ENCODE peak calls at places on chromosome 10, in five cellular contexts. D is K562, W is SK-N-SH, Z is GM12878, K is HepG2. J is an unnamed sample.

GRCh38 chr10:84876116-84876999 is 548.0 kb downstream of the CCSER2 start:
- DNase-seq in K (peak), D (no peak), W (peak), Z (no peak), J (no peak)

GRCh38 chr10:101444058-101444457 is 90.1 kb downstream of the BTRC start:
- DNase-seq in W (no peak), D (no peak), K (peak), Z (no peak), J (no peak)

GRCh38 chr10:85124592-85124991 is 796.2 kb downstream of the CCSER2 start:
- DNase-seq in W (no peak), D (no peak), Z (no peak), K (no peak), J (no peak)

GRCh38 chr10:131670341-131670740 is 230.5 kb upstream of the PPP2R2D start:
- DNase-seq in Z (no peak), K (no peak), D (no peak), W (no peak), J (no peak)

GRCh38 chr10:87740232-87740631 is 77.8 kb downstream of the ATAD1 start:
- DNase-seq in D (no peak), W (no peak), K (peak), Z (no peak), J (no peak)

GRCh38 chr10:132728741-132729140 is 57.2 kb downstream of the NKX6-2 start:
- DNase-seq in Z (no peak), K (no peak), W (no peak), D (no peak), J (no peak)

GRCh38 chr10:132839061-132839460 is 53.1 kb upstream of the NKX6-2 start:
- DNase-seq in K (no peak), W (no peak), Z (no peak), D (no peak), J (no peak)

GRCh38 chr10:70771311-70772194 is 13.6 kb downstream of the TBATA start:
- DNase-seq in D (no peak), K (no peak), W (peak), Z (no peak), J (no peak)

GRCh38 chr10:29751686-29752085 is 116.9 kb upstream of the SVIL start:
- DNase-seq in Z (no peak), K (no peak), D (no peak), W (no peak), J (no peak)

GRCh38 chr10:5419466-5420094 is 7.2 kb downstream of the NET1 start:
- DNase-seq in Z (no peak), K (no peak), D (no peak), W (no peak), J (no peak)

GRCh38 chr10:70651661-70652060 is 20.6 kb upstream of the ADAMTS14 start:
- DNase-seq in D (no peak), Z (no peak), W (no peak), K (no peak), J (no peak)

GRCh38 chr10:86968271-86968993 is at the start of gene ADIRF:
- DNase-seq in Z (no peak), K (no peak), W (no peak), D (no peak), J (no peak)

GRCh38 chr10:25701651-25702050 is 232.4 kb upstream of the MYO3A start:
- DNase-seq in Z (no peak), D (no peak), W (peak), K (no peak), J (no peak)

GRCh38 chr10:60461688-60462087 is 72.0 kb upstream of the ANK3 start:
- DNase-seq in W (no peak), D (no peak), K (no peak), Z (no peak), J (no peak)

GRCh38 chr10:55631071-55631654 is 729.9 kb downstream of the ZWINT start:
- DNase-seq in K (no peak), D (peak), W (peak), Z (no peak), J (peak)

GRCh38 chr10:50310560-50311174 is 59.4 kb upstream of the ASAH2 start:
- DNase-seq in K (peak), Z (no peak), W (peak), D (peak), J (peak)

GRCh38 chr10:74153676-74154075 is 2.7 kb downstream of the ADK start:
- DNase-seq in D (no peak), K (no peak), Z (no peak), W (no peak), J (no peak)

GRCh38 chr10:45373003-45373782 is 823 bp upstream of the ALOX5 start:
- DNase-seq in D (peak), Z (no peak), K (no peak), W (peak), J (peak)

GRCh38 chr10:77445562-77445961 is 192.0 kb downstream of the KCNMA1 start:
- DNase-seq in K (no peak), D (no peak), W (no peak), Z (no peak), J (no peak)

GRCh38 chr10:84540617-84541288 is 212.4 kb downstream of the CCSER2 start:
- DNase-seq in W (no peak), D (peak), Z (no peak), K (peak), J (peak)

GRCh38 chr10:22874189-22874854 is 53.5 kb upstream of the ARMC3 start:
- DNase-seq in D (no peak), W (no peak), Z (no peak), K (no peak), J (no peak)

GRCh38 chr10:132155723-132156381 is 30.9 kb upstream of the DPYSL4 start:
- DNase-seq in K (no peak), W (no peak), D (no peak), Z (no peak), J (no peak)

GRCh38 chr10:306654-307185 is 171.5 kb downstream of the ZMYND11 start:
- DNase-seq in Z (no peak), D (no peak), K (peak), W (no peak), J (no peak)

GRCh38 chr10:6271663-6272062 is 68.9 kb downstream of the PFKFB3 start:
- DNase-seq in Z (no peak), D (no peak), W (no peak), K (peak), J (no peak)

GRCh38 chr10:8137272-8137680 is 82.8 kb downstream of the GATA3 start:
- DNase-seq in W (no peak), D (no peak), Z (no peak), K (no peak), J (no peak)

GRCh38 chr10:8137726-8138125 is 83.2 kb downstream of the GATA3 start:
- DNase-seq in K (no peak), W (no peak), D (no peak), Z (no peak), J (no peak)

GRCh38 chr10:8136745-8137144 is 82.3 kb downstream of the GATA3 start:
- DNase-seq in Z (no peak), K (no peak), W (no peak), D (no peak), J (no peak)

GRCh38 chr10:8133146-8133545 is 78.7 kb downstream of the GATA3 start:
- DNase-seq in K (no peak), W (no peak), D (no peak), Z (peak), J (no peak)

GRCh38 chr10:8138471-8138870 is 84.0 kb downstream of the GATA3 start:
- DNase-seq in K (no peak), Z (no peak), D (no peak), W (no peak), J (no peak)
- TF ChIP-seq FOXM1 in K (no peak), Z (no peak), D (no peak), W (no peak), J (no peak)

GRCh38 chr10:24556137-24556536 is 167.6 kb downstream of the ARHGAP21 start:
- DNase-seq in K (no peak), D (no peak), Z (no peak), W (no peak), J (no peak)
- TF ChIP-seq FOXM1 in K (no peak), D (no peak), Z (no peak), W (no peak), J (no peak)

DNA sequence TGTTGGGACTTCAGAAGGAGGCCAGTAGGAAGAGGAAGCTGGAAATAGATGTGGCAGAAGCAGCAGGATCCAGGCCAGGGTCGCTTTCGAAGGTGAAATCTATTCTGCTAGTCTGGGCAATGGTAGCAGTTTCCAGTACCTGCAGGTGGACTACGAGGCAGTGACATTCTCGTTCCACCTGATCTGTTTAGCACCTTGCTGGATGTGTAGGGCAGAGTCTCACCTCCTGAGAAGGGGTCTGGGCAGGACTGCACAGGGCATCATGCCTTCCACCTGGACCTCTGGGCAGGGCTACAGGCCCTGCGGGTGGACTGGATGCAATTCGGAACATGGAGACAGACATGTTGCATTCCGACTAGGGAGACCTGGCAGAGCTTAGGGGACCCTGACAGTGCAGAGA is 254.8 kb upstream of the ZNF32 start:
- DNase-seq in Z (no peak), W (no peak), K (no peak), D (no peak), J (no peak)
- TF ChIP-seq FOXM1 in Z (no peak), W (no peak), K (no peak), D (no peak), J (no peak)

GRCh38 chr10:36448760-36449681 is 676.4 kb upstream of the ANKRD30A start:
- DNase-seq in D (no peak), K (no peak), W (no peak), Z (no peak), J (no peak)
- TF ChIP-seq FOXM1 in D (no peak), K (no peak), W (peak), Z (no peak), J (no peak)

GRCh38 chr10:63878428-63878827 is 357.2 kb downstream of the REEP3 start:
- DNase-seq in Z (no peak), K (no peak), W (no peak), D (no peak), J (no peak)
- TF ChIP-seq FOXM1 in Z (no peak), K (no peak), W (no peak), D (no peak), J (no peak)

GRCh38 chr10:114642729-114643128 is 15.3 kb downstream of the ABLIM1 start:
- DNase-seq in D (no peak), K (no peak), W (no peak), Z (no peak), J (no peak)

GRCh38 chr10:114643158-114643557 is 14.9 kb downstream of the ABLIM1 start:
- DNase-seq in D (no peak), K (no peak), W (no peak), Z (no peak), J (no peak)

GRCh38 chr10:114635797-114636550 is 22.1 kb downstream of the ABLIM1 start:
- DNase-seq in D (no peak), K (no peak), Z (no peak), W (no peak), J (no peak)

GRCh38 chr10:114635101-114635500 is 23.0 kb downstream of the ABLIM1 start:
- DNase-seq in D (no peak), K (no peak), Z (no peak), W (no peak), J (no peak)

GRCh38 chr10:114638874-114639625 is 19.0 kb downstream of the ABLIM1 start:
- DNase-seq in D (no peak), W (no peak), Z (peak), K (no peak), J (no peak)
- TF ChIP-seq FOXM1 in D (no peak), W (peak), Z (no peak), K (no peak), J (no peak)

DNA sequence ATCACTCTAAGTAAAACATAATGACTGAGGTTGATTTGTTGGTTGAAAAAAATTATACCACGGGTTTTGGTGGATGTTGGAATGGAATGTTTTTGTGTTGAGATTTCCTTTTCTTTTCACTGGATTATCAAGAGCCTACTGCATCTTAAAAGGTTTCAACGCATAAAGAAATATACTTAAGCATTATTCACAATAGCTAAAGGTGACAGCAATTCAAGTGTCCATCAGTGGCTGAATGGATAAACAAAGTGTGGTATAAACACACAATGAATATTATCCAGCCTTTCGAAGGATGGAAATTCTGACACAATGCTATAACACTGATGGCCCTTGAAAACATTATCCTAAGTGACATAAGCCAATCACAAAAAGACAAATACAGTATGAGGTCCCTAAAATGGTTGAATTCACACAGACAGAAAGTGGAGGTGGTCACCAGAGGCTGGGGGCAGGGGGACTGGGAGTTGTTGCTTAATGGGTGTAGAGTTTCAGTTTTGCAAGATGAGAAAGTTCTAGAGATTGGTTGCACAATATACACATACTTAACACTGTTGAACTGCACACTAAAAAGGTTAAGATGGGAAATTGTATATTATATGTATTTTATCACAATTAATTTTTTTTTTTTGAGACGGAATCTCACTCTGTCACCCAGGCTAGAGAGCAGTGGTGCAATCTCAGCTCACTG is 122.3 kb downstream of the NRP1 start:
- DNase-seq in K (no peak), W (no peak), D (no peak), Z (no peak), J (no peak)
- TF ChIP-seq FOXM1 in K (no peak), W (no peak), D (no peak), Z (no peak), J (no peak)

GRCh38 chr10:82938331-82938730 is 1063.3 kb downstream of the NRG3 start:
- DNase-seq in Z (no peak), K (no peak), W (no peak), D (no peak), J (no peak)

GRCh38 chr10:82943142-82943541 is 1068.1 kb downstream of the NRG3 start:
- DNase-seq in D (no peak), K (no peak), W (no peak), Z (no peak), J (no peak)

DNA sequence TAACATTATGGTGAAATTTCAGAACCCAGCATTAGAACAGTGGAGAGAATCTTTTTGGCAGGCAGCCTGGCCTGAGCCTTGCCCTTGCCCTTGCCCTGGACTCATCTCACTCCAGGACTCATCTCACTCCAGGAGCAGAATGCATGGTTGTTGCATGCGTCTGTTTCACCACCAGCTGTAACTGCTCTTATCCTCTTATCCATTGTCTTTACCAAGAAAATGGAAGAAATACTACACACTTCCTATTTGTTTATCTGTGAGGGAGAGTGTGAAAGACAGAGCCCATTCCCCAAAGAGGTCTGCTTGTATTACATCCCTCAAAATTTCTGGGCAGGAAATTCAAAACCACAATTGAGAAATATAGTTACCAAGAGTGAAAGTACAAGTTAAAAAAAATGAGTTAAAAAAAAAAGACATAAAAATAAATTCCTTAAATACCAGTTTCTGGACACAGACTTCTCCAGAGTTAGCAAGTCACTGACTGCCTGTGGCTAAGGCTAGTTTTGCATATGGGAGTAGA is 1067.6 kb downstream of the NRG3 start:
- DNase-seq in W (no peak), D (no peak), Z (no peak), K (no peak), J (no peak)
- TF ChIP-seq FOXM1 in W (no peak), D (no peak), Z (peak), K (no peak), J (no peak)

GRCh38 chr10:7308826-7309225 is 102.0 kb downstream of the SFMBT2 start:
- DNase-seq in D (no peak), W (no peak), Z (no peak), K (no peak), J (no peak)

GRCh38 chr10:7311256-7312178 is 99.3 kb downstream of the SFMBT2 start:
- DNase-seq in D (no peak), K (no peak), Z (no peak), W (no peak), J (peak)

GRCh38 chr10:7310076-7310475 is 100.8 kb downstream of the SFMBT2 start:
- DNase-seq in K (no peak), W (no peak), D (no peak), Z (no peak), J (no peak)

GRCh38 chr10:7314068-7314646 is 96.7 kb downstream of the SFMBT2 start:
- DNase-seq in D (no peak), K (no peak), W (no peak), Z (no peak), J (no peak)

GRCh38 chr10:7312179-7312857 is 98.5 kb downstream of the SFMBT2 start:
- DNase-seq in D (no peak), W (peak), Z (no peak), K (no peak), J (peak)
- TF ChIP-seq FOXM1 in D (no peak), W (no peak), Z (no peak), K (no peak), J (no peak)

DNA sequence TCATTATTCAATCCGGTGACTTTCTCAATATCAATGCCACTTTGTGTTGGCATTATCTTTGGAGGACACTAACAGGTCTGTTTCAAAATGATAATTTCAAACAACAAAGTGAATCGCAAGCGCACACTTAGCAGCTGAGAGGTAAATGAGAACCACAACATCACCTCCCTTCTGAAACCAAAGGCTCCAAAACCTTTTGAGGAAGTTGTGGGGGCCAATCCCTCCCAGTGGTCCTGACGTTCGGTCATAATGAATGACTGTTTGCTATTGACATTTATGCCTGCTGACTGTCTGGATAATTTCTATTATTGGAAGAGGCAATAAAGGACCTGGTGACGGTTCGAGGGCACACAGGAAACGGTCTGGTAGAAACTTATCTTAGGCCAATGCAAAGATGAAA is 1.8 kb downstream of the ADARB2 start:
- DNase-seq in W (no peak), D (no peak), Z (no peak), K (no peak), J (no peak)
- TF ChIP-seq FOXM1 in W (no peak), D (no peak), Z (no peak), K (no peak), J (no peak)